ENCODE peak calls at places on chromosomes 2 and 18, in four cellular contexts. S, N, Y and H are unnamed samples.
A peak's percentile ranks its signal among the peaks of the same experiment; 100 is the strongest.

GRCh38 chr2:237154050-237154638 is 68.5 kb downstream of the COPS8 start:
- DNase-seq in S (peak; percentile 71), N (peak; percentile 68), Y (no peak), H (no peak)

GRCh38 chr2:206086683-206087350 is 843 bp upstream of the INO80D start:
- DNase-seq in S (no peak), N (peak; percentile 23), Y (no peak), H (no peak)

GRCh38 chr2:218332920-218333645 is 23.6 kb upstream of the CATIP start:
- DNase-seq in S (no peak), N (no peak), Y (no peak), H (peak; percentile 19)

GRCh38 chr18:63975632-63976031 is 5.8 kb downstream of the SERPINB8 start:
- DNase-seq in S (no peak), N (no peak), Y (no peak), H (no peak)

GRCh38 chr2:118902279-118903028 is 39.5 kb upstream of the MARCO start:
- DNase-seq in S (no peak), N (no peak), Y (no peak), H (peak; percentile 31)

GRCh38 chr18:62437520-62438329 is 85.1 kb upstream of the ZCCHC2 start:
- DNase-seq in S (no peak), N (peak; percentile 70), Y (no peak), H (no peak)

GRCh38 chr2:197804758-197805597 is 585 bp downstream of the PLCL1 start:
- DNase-seq in S (peak; percentile 34), N (no peak), Y (peak; percentile 72), H (peak; percentile 29)

GRCh38 chr2:168396131-168396530 is 59.9 kb upstream of the CERS6 start:
- DNase-seq in S (no peak), N (no peak), Y (no peak), H (no peak)

GRCh38 chr2:217632036-217632435 is 370.8 kb downstream of the TNS1 start:
- DNase-seq in S (no peak), N (no peak), Y (no peak), H (peak; percentile 31)

GRCh38 chr2:232420463-232421188 is 14.0 kb downstream of the ALPG start:
- DNase-seq in S (peak; percentile 65), N (no peak), Y (peak; percentile 72), H (peak; percentile 59)

GRCh38 chr2:206615417-206616089 is 26.7 kb upstream of the FAM237A start:
- DNase-seq in S (no peak), N (no peak), Y (no peak), H (no peak)

GRCh38 chr18:63177822-63178525 is 141.6 kb downstream of the BCL2 start:
- DNase-seq in S (no peak), N (no peak), Y (no peak), H (peak; percentile 83)

GRCh38 chr18:1014496-1014895 is 109.8 kb downstream of the ADCYAP1 start:
- DNase-seq in S (no peak), N (no peak), Y (no peak), H (no peak)

GRCh38 chr18:56984731-56985130 is 162.2 kb upstream of the BOD1L2 start:
- DNase-seq in S (no peak), N (no peak), Y (no peak), H (no peak)

GRCh38 chr2:150075831-150076230 is 411.6 kb downstream of the RND3 start:
- DNase-seq in S (no peak), N (no peak), Y (no peak), H (no peak)

GRCh38 chr2:71746946-71747501 is 293.7 kb downstream of the DYSF start:
- DNase-seq in S (no peak), N (peak; percentile 51), Y (no peak), H (peak; percentile 49)

GRCh38 chr2:197196737-197197136 is 113.8 kb downstream of the ANKRD44 start:
- DNase-seq in S (no peak), N (peak; percentile 13), Y (no peak), H (no peak)

GRCh38 chr18:44679056-44679911 is 1.4 kb upstream of the SETBP1 start:
- DNase-seq in S (peak; percentile 79), N (peak; percentile 78), Y (peak; percentile 89), H (peak; percentile 88)

GRCh38 chr18:79457239-79457638 is 61.5 kb downstream of the NFATC1 start:
- DNase-seq in S (no peak), N (no peak), Y (no peak), H (no peak)

GRCh38 chr2:15041429-15041837 is 408.9 kb downstream of the LRATD1 start:
- DNase-seq in S (no peak), N (no peak), Y (no peak), H (no peak)

GRCh38 chr2:34545486-34546136 is 946.5 kb upstream of the FAM98A start:
- DNase-seq in S (no peak), N (no peak), Y (no peak), H (no peak)

GRCh38 chr18:58507881-58508280 is 121.0 kb downstream of the ALPK2 start:
- DNase-seq in S (no peak), N (no peak), Y (no peak), H (no peak)

GRCh38 chr2:82478641-82479040 is 1980.4 kb downstream of the SUCLG1 start:
- DNase-seq in S (no peak), N (peak; percentile 3), Y (no peak), H (peak; percentile 49)

GRCh38 chr18:32730068-32730467 is 42.8 kb downstream of the KLHL14 start:
- DNase-seq in S (no peak), N (no peak), Y (no peak), H (no peak)